ENCODE peak calls at places on chromosomes 16 and 17, in five cellular contexts. One of them, this sample, is unnamed. For H3K27me3, the result is how much of the 10 kb centered on the place peaks cover.

GRCh38 chr16:62079236-62079635 is 43.0 kb upstream of the CDH8 start:
- DNase-seq in fibroblast of lung: no peak
- DNase-seq in BJ: no peak
- DNase-seq in pancreas: no peak
- DNase-seq in psoas muscle: no peak
- DNase-seq in this sample: no peak

GRCh38 chr17:72916991-72917390 is 175.5 kb downstream of the SLC39A11 start:
- DNase-seq in BJ: no peak
- DNase-seq in pancreas: no peak
- DNase-seq in psoas muscle: no peak
- DNase-seq in fibroblast of lung: peak
- DNase-seq in this sample: no peak

GRCh38 chr16:23254338-23254737 is 47.8 kb upstream of the SCNN1B start:
- DNase-seq in fibroblast of lung: no peak
- DNase-seq in psoas muscle: no peak
- DNase-seq in BJ: peak
- DNase-seq in pancreas: no peak
- DNase-seq in this sample: peak

GRCh38 chr17:11644265-11645212 is 46.3 kb downstream of the DNAH9 start:
- DNase-seq in BJ: no peak
- DNase-seq in fibroblast of lung: peak
- DNase-seq in pancreas: peak
- DNase-seq in psoas muscle: peak
- DNase-seq in this sample: peak

GRCh38 chr16:19377864-19378263 is 39.8 kb upstream of the TMC5 start:
- DNase-seq in fibroblast of lung: no peak
- DNase-seq in BJ: no peak
- DNase-seq in psoas muscle: no peak
- DNase-seq in pancreas: no peak
- DNase-seq in this sample: peak

GRCh38 chr17:10613775-10614513 is 43.2 kb downstream of the MYH3 start:
- DNase-seq in fibroblast of lung: peak
- DNase-seq in pancreas: no peak
- DNase-seq in psoas muscle: peak
- DNase-seq in BJ: no peak
- DNase-seq in this sample: no peak

GRCh38 chr16:88706965-88707871 is 915 bp downstream of the CTU2 start:
- DNase-seq in psoas muscle: no peak
- DNase-seq in fibroblast of lung: no peak
- DNase-seq in BJ: no peak
- DNase-seq in pancreas: no peak
- DNase-seq in this sample: no peak

GRCh38 chr16:15649727-15650018 is 372 bp upstream of the NDE1 start:
- DNase-seq in pancreas: no peak
- DNase-seq in psoas muscle: no peak
- DNase-seq in BJ: no peak
- DNase-seq in fibroblast of lung: no peak
- DNase-seq in this sample: no peak

GRCh38 chr17:61248399-61248798 is 151.2 kb upstream of the TBX2 start:
- DNase-seq in BJ: no peak
- DNase-seq in psoas muscle: no peak
- DNase-seq in pancreas: peak
- DNase-seq in fibroblast of lung: no peak
- DNase-seq in this sample: no peak

GRCh38 chr17:75856062-75856681 is 1.0 kb upstream of the WBP2 start:
- DNase-seq in psoas muscle: no peak
- DNase-seq in pancreas: no peak
- DNase-seq in BJ: no peak
- DNase-seq in fibroblast of lung: no peak
- DNase-seq in this sample: no peak

GRCh38 chr17:48915459-48916282 is 7.5 kb downstream of the UBE2Z start:
- DNase-seq in BJ: peak
- DNase-seq in psoas muscle: peak
- DNase-seq in pancreas: no peak
- DNase-seq in fibroblast of lung: peak
- DNase-seq in this sample: no peak

GRCh38 chr16:83826146-83826913 is 18.6 kb downstream of the HSBP1 start:
- DNase-seq in BJ: peak
- DNase-seq in pancreas: peak
- DNase-seq in psoas muscle: peak
- DNase-seq in fibroblast of lung: peak
- DNase-seq in this sample: peak

GRCh38 chr17:40190197-40191021 is 13.1 kb downstream of the RAPGEFL1 start:
- DNase-seq in BJ: no peak
- DNase-seq in fibroblast of lung: no peak
- DNase-seq in pancreas: no peak
- DNase-seq in psoas muscle: no peak
- DNase-seq in this sample: peak

GRCh38 chr16:84061236-84061830 is 18.7 kb upstream of the SLC38A8 start:
- DNase-seq in psoas muscle: no peak
- DNase-seq in BJ: no peak
- DNase-seq in fibroblast of lung: no peak
- DNase-seq in pancreas: no peak
- DNase-seq in this sample: no peak

GRCh38 chr17:67491678-67492019 is 114.6 kb downstream of the PITPNC1 start:
- DNase-seq in psoas muscle: no peak
- DNase-seq in pancreas: peak
- DNase-seq in fibroblast of lung: no peak
- DNase-seq in BJ: no peak
- DNase-seq in this sample: no peak

GRCh38 chr17:75848523-75849303 is 4.5 kb upstream of the UNC13D start:
- DNase-seq in BJ: no peak
- DNase-seq in fibroblast of lung: peak
- DNase-seq in psoas muscle: peak
- DNase-seq in pancreas: peak
- DNase-seq in this sample: peak

GRCh38 chr17:68457539-68458259 is 403 bp upstream of the WIPI1 start:
- DNase-seq in pancreas: peak
- DNase-seq in fibroblast of lung: peak
- DNase-seq in psoas muscle: peak
- DNase-seq in BJ: peak
- DNase-seq in this sample: peak

GRCh38 chr17:77033892-77034404 is 106.8 kb upstream of the SEC14L1 start:
- DNase-seq in BJ: no peak
- DNase-seq in pancreas: no peak
- DNase-seq in psoas muscle: no peak
- DNase-seq in fibroblast of lung: no peak
- DNase-seq in this sample: no peak

GRCh38 chr17:10058924-10059683 is 139.3 kb downstream of the GAS7 start:
- DNase-seq in fibroblast of lung: no peak
- DNase-seq in pancreas: no peak
- DNase-seq in BJ: no peak
- DNase-seq in psoas muscle: peak
- DNase-seq in this sample: no peak

GRCh38 chr17:74369221-74369620 is 1.9 kb downstream of the GPR142 start:
- DNase-seq in BJ: no peak
- DNase-seq in pancreas: no peak
- DNase-seq in fibroblast of lung: no peak
- DNase-seq in psoas muscle: peak
- DNase-seq in this sample: peak

GRCh38 chr17:45019177-45019711 is 32.2 kb downstream of the DCAKD start:
- DNase-seq in pancreas: peak
- DNase-seq in psoas muscle: peak
- DNase-seq in fibroblast of lung: peak
- DNase-seq in BJ: no peak
- DNase-seq in this sample: peak

GRCh38 chr16:57386381-57386951 is 14.2 kb downstream of the CX3CL1 start:
- DNase-seq in pancreas: no peak
- DNase-seq in BJ: no peak
- DNase-seq in psoas muscle: no peak
- DNase-seq in fibroblast of lung: peak
- DNase-seq in this sample: no peak

GRCh38 chr16:51388516-51388951 is 237.5 kb upstream of the SALL1 start:
- DNase-seq in fibroblast of lung: no peak
- DNase-seq in pancreas: no peak
- DNase-seq in psoas muscle: no peak
- DNase-seq in BJ: no peak
- DNase-seq in this sample: no peak

GRCh38 chr17:50060951-50061712 is 5.2 kb downstream of the ITGA3 start:
- DNase-seq in pancreas: no peak
- DNase-seq in psoas muscle: peak
- DNase-seq in BJ: no peak
- DNase-seq in fibroblast of lung: peak
- DNase-seq in this sample: no peak

GRCh38 chr16:82456683-82457082 is 170.1 kb upstream of the CDH13 start:
- DNase-seq in BJ: peak
- DNase-seq in fibroblast of lung: peak
- DNase-seq in pancreas: peak
- DNase-seq in psoas muscle: peak
- DNase-seq in this sample: peak

GRCh38 chr16:19666451-19666850 is 51.6 kb downstream of the KNOP1 start:
- DNase-seq in BJ: no peak
- DNase-seq in fibroblast of lung: no peak
- DNase-seq in pancreas: no peak
- DNase-seq in psoas muscle: no peak
- DNase-seq in this sample: no peak

GRCh38 chr16:14539631-14540030 is 90.4 kb downstream of the PARN start:
- DNase-seq in BJ: no peak
- DNase-seq in pancreas: no peak
- DNase-seq in psoas muscle: no peak
- DNase-seq in fibroblast of lung: no peak
- DNase-seq in this sample: no peak

GRCh38 chr17:75006653-75007052 is 5.8 kb upstream of the MRPL58 start:
- DNase-seq in BJ: no peak
- DNase-seq in fibroblast of lung: no peak
- DNase-seq in psoas muscle: no peak
- DNase-seq in pancreas: no peak
- DNase-seq in this sample: no peak

GRCh38 chr16:17470871-17471744 is at the start of gene XYLT1:
- DNase-seq in psoas muscle: peak
- DNase-seq in fibroblast of lung: peak
- DNase-seq in BJ: peak
- DNase-seq in pancreas: peak
- DNase-seq in this sample: peak

GRCh38 chr16:2357331-2357730 is 16.8 kb upstream of the ABCA3 start:
- DNase-seq in pancreas: no peak
- DNase-seq in fibroblast of lung: no peak
- DNase-seq in BJ: no peak
- DNase-seq in psoas muscle: no peak
- DNase-seq in this sample: no peak
- H3K27me3 ChIP-seq in pancreas: under half
- H3K27me3 ChIP-seq in fibroblast of lung: under half
- H3K27me3 ChIP-seq in BJ: under half
- H3K27me3 ChIP-seq in psoas muscle: under half
- H3K27me3 ChIP-seq in this sample: under half

DNA sequence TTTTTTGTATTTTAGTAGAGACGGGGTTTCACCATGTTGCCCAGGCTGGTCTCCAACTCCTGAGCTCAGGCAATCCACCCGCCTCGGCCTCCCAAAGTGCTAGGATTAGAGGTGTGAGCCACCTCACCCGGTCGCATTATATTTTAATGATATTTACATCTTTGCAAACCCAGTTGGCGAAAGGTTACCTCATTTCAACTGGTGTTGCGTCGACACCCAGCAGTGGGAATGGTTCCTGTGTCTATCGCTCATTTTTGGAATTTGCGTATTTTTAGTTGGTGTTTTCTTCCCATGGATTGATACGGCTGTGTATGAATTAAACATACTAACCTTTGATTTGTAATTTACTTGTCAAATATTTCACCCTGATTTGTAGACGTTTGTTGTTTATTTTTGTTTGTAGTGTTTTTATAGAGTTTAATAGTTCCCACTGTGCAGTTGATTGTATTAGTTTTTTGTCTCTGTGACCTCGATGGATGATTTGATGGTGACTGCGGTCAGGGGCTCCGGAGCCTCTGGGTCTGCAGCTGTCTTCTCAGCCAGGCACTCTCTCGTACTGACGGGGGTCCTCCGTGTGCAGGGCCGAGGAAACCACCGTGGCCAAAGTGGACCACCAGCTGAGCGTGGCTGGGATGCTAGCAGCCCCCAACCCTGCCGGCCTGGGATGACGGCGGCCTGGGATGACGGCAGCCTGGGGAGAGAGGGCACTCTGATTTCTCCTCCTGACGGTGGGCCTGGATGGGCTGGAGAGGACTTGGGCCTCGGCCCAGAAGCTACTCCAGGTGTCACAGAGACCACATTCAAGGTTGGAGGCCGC is 4.0 kb downstream of the CD7 start:
- DNase-seq in fibroblast of lung: no peak
- DNase-seq in BJ: no peak
- DNase-seq in psoas muscle: no peak
- DNase-seq in pancreas: no peak
- DNase-seq in this sample: no peak
- H3K27me3 ChIP-seq in fibroblast of lung: under half
- H3K27me3 ChIP-seq in BJ: under half
- H3K27me3 ChIP-seq in psoas muscle: under half
- H3K27me3 ChIP-seq in pancreas: under half
- H3K27me3 ChIP-seq in this sample: under half

GRCh38 chr17:64063088-64063487 is 42.7 kb upstream of the ICAM2 start:
- DNase-seq in BJ: no peak
- DNase-seq in psoas muscle: no peak
- DNase-seq in fibroblast of lung: no peak
- DNase-seq in pancreas: no peak
- DNase-seq in this sample: no peak
- H3K27me3 ChIP-seq in BJ: under half
- H3K27me3 ChIP-seq in psoas muscle: under half
- H3K27me3 ChIP-seq in fibroblast of lung: under half
- H3K27me3 ChIP-seq in pancreas: under half
- H3K27me3 ChIP-seq in this sample: under half

GRCh38 chr16:52548261-52549010 is 1.5 kb upstream of the TOX3 start:
- DNase-seq in pancreas: no peak
- DNase-seq in psoas muscle: no peak
- DNase-seq in BJ: no peak
- DNase-seq in fibroblast of lung: no peak
- DNase-seq in this sample: peak
- H3K27me3 ChIP-seq in pancreas: under half
- H3K27me3 ChIP-seq in psoas muscle: under half
- H3K27me3 ChIP-seq in BJ: under half
- H3K27me3 ChIP-seq in fibroblast of lung: under half
- H3K27me3 ChIP-seq in this sample: half or more

DNA sequence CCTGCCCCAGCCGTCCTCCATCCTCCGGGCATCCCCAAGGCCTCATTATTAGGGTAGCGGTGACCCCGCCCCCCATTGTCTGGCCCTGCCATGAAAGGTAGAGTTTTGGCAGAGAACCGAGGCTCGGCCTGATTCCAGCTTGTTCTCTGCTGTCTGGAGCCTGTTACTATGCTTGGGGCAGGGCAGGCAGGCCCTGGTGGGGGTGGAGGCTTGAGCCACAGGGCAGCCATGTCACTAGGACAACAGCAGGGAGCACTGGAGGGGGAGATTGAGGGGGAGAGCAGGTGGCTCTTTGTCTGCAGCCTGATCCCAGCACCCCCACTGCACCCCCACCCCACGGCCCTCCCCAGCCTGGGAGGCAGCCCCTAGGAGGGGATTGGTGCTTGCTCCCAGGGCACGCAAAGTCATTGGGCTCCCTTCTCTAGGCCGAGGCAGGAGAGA is 15.4 kb downstream of the RHBDL3 start:
- DNase-seq in fibroblast of lung: no peak
- DNase-seq in BJ: no peak
- DNase-seq in psoas muscle: peak
- DNase-seq in pancreas: peak
- DNase-seq in this sample: peak
- H3K27me3 ChIP-seq in fibroblast of lung: under half
- H3K27me3 ChIP-seq in BJ: under half
- H3K27me3 ChIP-seq in psoas muscle: under half
- H3K27me3 ChIP-seq in pancreas: under half
- H3K27me3 ChIP-seq in this sample: under half

GRCh38 chr16:9821970-9822369 is 360.3 kb downstream of the GRIN2A start:
- DNase-seq in pancreas: no peak
- DNase-seq in BJ: no peak
- DNase-seq in psoas muscle: no peak
- DNase-seq in fibroblast of lung: no peak
- DNase-seq in this sample: peak
- H3K27me3 ChIP-seq in pancreas: under half
- H3K27me3 ChIP-seq in BJ: under half
- H3K27me3 ChIP-seq in psoas muscle: under half
- H3K27me3 ChIP-seq in fibroblast of lung: under half
- H3K27me3 ChIP-seq in this sample: under half

This sample was measured in GM23338.